ENCODE peak calls at places on chromosomes 11 and 22, in ten cellular contexts. N, C, T, O, P, I, D, Z, J and W are unnamed samples.

GRCh38 chr11:89613916-89614315 is 96.2 kb upstream of the TRIM77 start:
- DNase-seq in N (no peak), C (no peak), T (no peak), O (no peak), P (no peak), I (no peak), D (no peak), Z (no peak), J (no peak), W (no peak)

GRCh38 chr11:1437500-1437899 is 47.8 kb downstream of the BRSK2 start:
- DNase-seq in N (no peak), C (peak; percentile 83), T (no peak), O (no peak), P (no peak), I (no peak), D (no peak), Z (no peak), J (no peak), W (no peak)

GRCh38 chr11:23078289-23078971 is 218.2 kb upstream of the CCDC179 start:
- DNase-seq in N (no peak), C (no peak), T (no peak), O (no peak), P (peak; percentile 59), I (no peak), D (no peak), Z (no peak), J (no peak), W (peak; percentile 1)

GRCh38 chr11:105045897-105046296 is 762 bp upstream of the CARD16 start:
- DNase-seq in N (no peak), C (no peak), T (no peak), O (no peak), P (peak; percentile 44), I (no peak), D (no peak), Z (no peak), J (no peak), W (no peak)

GRCh38 chr11:71179877-71180276 is 72.5 kb downstream of the SHANK2 start:
- DNase-seq in N (no peak), C (no peak), T (no peak), O (no peak), P (no peak), I (no peak), D (no peak), Z (no peak), J (no peak), W (no peak)

GRCh38 chr11:102430158-102430836 is 22.3 kb downstream of the TMEM123 start:
- DNase-seq in N (no peak), C (no peak), T (no peak), O (no peak), P (peak; percentile 44), I (no peak), D (no peak), Z (no peak), J (no peak), W (no peak)

GRCh38 chr11:63694518-63694917 is 13.2 kb downstream of the RTN3 start:
- DNase-seq in N (no peak), C (no peak), T (no peak), O (no peak), P (no peak), I (no peak), D (no peak), Z (no peak), J (no peak), W (no peak)

GRCh38 chr11:65084598-65085375 is 765 bp downstream of the ZFPL1 start:
- DNase-seq in N (no peak), C (no peak), T (no peak), O (no peak), P (no peak), I (no peak), D (no peak), Z (no peak), J (no peak), W (no peak)

GRCh38 chr11:59866397-59866796 is at the start of gene TCN1:
- DNase-seq in N (no peak), C (no peak), T (no peak), O (no peak), P (no peak), I (no peak), D (no peak), Z (no peak), J (no peak), W (peak; percentile 35)

GRCh38 chr11:131999084-131999483 is 628.7 kb downstream of the NTM start:
- DNase-seq in N (peak; percentile 14), C (no peak), T (no peak), O (no peak), P (peak; percentile 25), I (no peak), D (no peak), Z (no peak), J (no peak), W (no peak)

GRCh38 chr11:124867700-124868099 is 2.5 kb downstream of the ROBO3 start:
- DNase-seq in N (peak; percentile 58), C (no peak), T (no peak), O (peak; percentile 11), P (peak; percentile 33), I (no peak), D (no peak), Z (no peak), J (no peak), W (no peak)

GRCh38 chr22:35376728-35377472 is 4.0 kb upstream of the HMOX1 start:
- DNase-seq in N (peak; percentile 23), C (peak; percentile 88), T (no peak), O (peak; percentile 92), P (peak; percentile 99), I (no peak), D (peak; percentile 98), Z (no peak), J (no peak), W (peak; percentile 91)

GRCh38 chr11:36196476-36197099 is 92.6 kb downstream of the COMMD9 start:
- DNase-seq in N (no peak), C (no peak), T (no peak), O (no peak), P (peak; percentile 56), I (no peak), D (peak; percentile 61), Z (no peak), J (no peak), W (no peak)

GRCh38 chr11:31262761-31263160 is 106.8 kb downstream of the DCDC1 start:
- DNase-seq in N (no peak), C (no peak), T (no peak), O (no peak), P (peak; percentile 6), I (no peak), D (no peak), Z (no peak), J (no peak), W (no peak)

GRCh38 chr22:41397143-41397811 is 15.5 kb downstream of the TEF start:
- DNase-seq in N (no peak), C (no peak), T (no peak), O (no peak), P (no peak), I (no peak), D (no peak), Z (no peak), J (no peak), W (peak; percentile 32)

GRCh38 chr22:19723165-19723989 is at the start of gene GP1BB:
- DNase-seq in N (no peak), C (peak; percentile 84), T (peak; percentile 17), O (no peak), P (no peak), I (no peak), D (no peak), Z (no peak), J (no peak), W (no peak)

GRCh38 chr11:115256326-115257197 is 247.7 kb downstream of the CADM1 start:
- DNase-seq in N (peak; percentile 70), C (no peak), T (no peak), O (no peak), P (no peak), I (no peak), D (no peak), Z (no peak), J (peak; percentile 7), W (no peak)

GRCh38 chr11:121634889-121635288 is 182.1 kb upstream of the SORL1-AS1 start:
- DNase-seq in N (no peak), C (no peak), T (no peak), O (no peak), P (peak; percentile 97), I (no peak), D (no peak), Z (no peak), J (no peak), W (peak; percentile 25)

GRCh38 chr11:1832989-1833365 is 1.8 kb upstream of the SYT8 start:
- DNase-seq in N (no peak), C (peak; percentile 27), T (no peak), O (no peak), P (no peak), I (no peak), D (no peak), Z (no peak), J (no peak), W (no peak)

GRCh38 chr11:18775492-18776292 is 15.9 kb downstream of the PTPN5 start:
- DNase-seq in N (peak; percentile 8), C (peak; percentile 49), T (peak; percentile 42), O (peak; percentile 52), P (peak; percentile 54), I (no peak), D (peak; percentile 67), Z (no peak), J (no peak), W (peak; percentile 42)

GRCh38 chr11:77144196-77144853 is 16.3 kb downstream of the MYO7A start:
- DNase-seq in N (no peak), C (no peak), T (no peak), O (no peak), P (no peak), I (no peak), D (no peak), Z (no peak), J (no peak), W (no peak)

GRCh38 chr11:122197055-122197987 is 81.3 kb upstream of the BLID start:
- DNase-seq in N (no peak), C (no peak), T (no peak), O (peak; percentile 66), P (peak; percentile 99), I (no peak), D (no peak), Z (no peak), J (no peak), W (peak; percentile 57)

GRCh38 chr11:12478743-12479142 is 101.4 kb downstream of the PARVA start:
- DNase-seq in N (no peak), C (no peak), T (no peak), O (no peak), P (peak; percentile 77), I (no peak), D (no peak), Z (no peak), J (no peak), W (no peak)